ENCODE peak calls at places on chromosome 21, in seven cellular contexts. A, F, E, B, L, X and P are unnamed samples.

GRCh38 chr21:19529031-19529430 is 1125.4 kb upstream of the TMPRSS15 start:
- DNase-seq in A (no peak), F (no peak), E (no peak), B (no peak), L (no peak), X (no peak), P (no peak)

GRCh38 chr21:34580181-34580700 is 34.7 kb downstream of the RCAN1 start:
- DNase-seq in A (no peak), F (no peak), E (no peak), B (peak; percentile 48), L (no peak), X (no peak), P (no peak)

GRCh38 chr21:20311388-20311787 is 686.8 kb upstream of the NCAM2 start:
- DNase-seq in A (no peak), F (no peak), E (no peak), B (no peak), L (no peak), X (no peak), P (no peak)

GRCh38 chr21:35016071-35016470 is 33.0 kb downstream of the RUNX1 start:
- DNase-seq in A (no peak), F (no peak), E (no peak), B (no peak), L (no peak), X (no peak), P (no peak)

GRCh38 chr21:28641731-28642130 is 350.9 kb downstream of the LTN1 start:
- DNase-seq in A (no peak), F (no peak), E (no peak), B (no peak), L (no peak), X (no peak), P (no peak)

GRCh38 chr21:34908424-34909055 is 140.6 kb downstream of the RUNX1 start:
- DNase-seq in A (no peak), F (no peak), E (no peak), B (peak; percentile 68), L (no peak), X (no peak), P (no peak)

GRCh38 chr21:10272216-10272615 is 249.2 kb upstream of the TPTE start:
- DNase-seq in A (no peak), F (no peak), E (no peak), B (no peak), L (no peak), X (peak; percentile 22), P (no peak)

GRCh38 chr21:44867999-44868700 is 5.3 kb downstream of the PTTG1IP start:
- DNase-seq in A (no peak), F (no peak), E (peak; percentile 40), B (no peak), L (no peak), X (no peak), P (no peak)

GRCh38 chr21:29304577-29304976 is 5.9 kb downstream of the BACH1 start:
- DNase-seq in A (no peak), F (peak; percentile 25), E (no peak), B (no peak), L (peak; percentile 21), X (no peak), P (no peak)

GRCh38 chr21:46660505-46660904 is 25.0 kb downstream of the PRMT2 start:
- DNase-seq in A (no peak), F (no peak), E (no peak), B (no peak), L (no peak), X (no peak), P (no peak)

GRCh38 chr21:29091032-29091431 is 17.6 kb upstream of the CCT8 start:
- DNase-seq in A (no peak), F (peak; percentile 83), E (no peak), B (peak; percentile 84), L (peak; percentile 76), X (no peak), P (no peak)

GRCh38 chr21:8991088-8991907 is 1530.1 kb upstream of the TPTE start:
- DNase-seq in A (no peak), F (peak; percentile 59), E (no peak), B (no peak), L (peak; percentile 49), X (no peak), P (no peak)

GRCh38 chr21:15761508-15762100 is 31.8 kb downstream of the USP25 start:
- DNase-seq in A (no peak), F (no peak), E (no peak), B (no peak), L (no peak), X (no peak), P (no peak)

GRCh38 chr21:30206551-30207251 is 9.2 kb downstream of the CLDN8 start:
- DNase-seq in A (no peak), F (peak; percentile 10), E (no peak), B (peak; percentile 3), L (peak; percentile 3), X (no peak), P (no peak)

GRCh38 chr21:16792155-16792554 is 720.7 kb upstream of the CXADR start:
- DNase-seq in A (no peak), F (no peak), E (no peak), B (peak; percentile 39), L (no peak), X (no peak), P (no peak)

GRCh38 chr21:44557491-44558328 is 885 bp downstream of the KRTAP10-3 start:
- DNase-seq in A (no peak), F (no peak), E (peak; percentile 52), B (no peak), L (no peak), X (no peak), P (peak; percentile 10)

GRCh38 chr21:27953328-27954045 is 986.6 kb upstream of the ADAMTS5 start:
- DNase-seq in A (no peak), F (peak; percentile 74), E (no peak), B (peak; percentile 3), L (peak; percentile 65), X (no peak), P (no peak)

GRCh38 chr21:45255381-45256020 is 32.2 kb downstream of the POFUT2 start:
- DNase-seq in A (peak; percentile 76), F (no peak), E (no peak), B (no peak), L (no peak), X (no peak), P (no peak)

GRCh38 chr21:42107177-42107880 is 36.2 kb downstream of the UMODL1 start:
- DNase-seq in A (no peak), F (no peak), E (no peak), B (no peak), L (no peak), X (no peak), P (no peak)

GRCh38 chr21:42108941-42109340 is 37.8 kb downstream of the UMODL1 start:
- DNase-seq in A (no peak), F (no peak), E (no peak), B (peak; percentile 27), L (no peak), X (no peak), P (no peak)

GRCh38 chr21:42109473-42109872 is 38.4 kb downstream of the UMODL1 start:
- DNase-seq in A (no peak), F (no peak), E (no peak), B (no peak), L (no peak), X (no peak), P (no peak)

GRCh38 chr21:42108554-42108885 is 37.4 kb downstream of the UMODL1 start:
- DNase-seq in A (no peak), F (no peak), E (no peak), B (no peak), L (no peak), X (no peak), P (no peak)

DNA sequence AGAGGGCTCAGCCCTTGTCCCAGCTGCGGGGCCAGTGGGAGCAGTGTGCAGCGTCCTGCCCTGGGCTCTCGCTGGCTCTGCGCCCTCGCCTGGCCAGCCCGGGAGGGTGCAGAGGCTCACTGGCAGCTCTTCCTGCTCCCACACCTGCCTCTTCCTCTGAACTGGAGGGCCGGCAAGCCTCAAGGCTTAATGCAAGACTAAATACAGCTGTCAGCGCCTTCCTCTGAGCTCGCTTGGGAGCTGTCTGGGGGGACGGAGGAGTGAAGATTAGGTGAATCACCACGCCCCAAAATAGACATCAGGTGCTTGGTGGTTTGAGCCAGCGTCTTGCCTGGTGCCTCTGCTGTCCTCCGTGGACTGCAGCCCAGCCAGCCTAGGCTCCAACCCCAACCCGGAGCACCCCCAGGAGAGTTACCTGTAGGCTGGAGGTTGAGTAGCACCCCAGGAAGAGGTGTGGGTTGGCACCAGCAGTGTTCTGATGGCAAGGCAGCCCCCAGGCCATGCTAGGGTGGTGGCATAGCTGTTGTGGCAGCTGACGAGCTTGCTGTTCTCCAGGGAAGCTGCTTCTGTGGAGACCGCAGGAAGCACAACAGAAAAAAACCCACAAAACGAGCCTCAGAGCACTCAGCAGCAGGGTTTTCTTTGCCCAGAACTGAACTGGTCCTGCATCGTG is 36.9 kb downstream of the UMODL1 start:
- DNase-seq in A (peak; percentile 98), F (peak; percentile 48), E (peak; percentile 88), B (peak; percentile 43), L (peak; percentile 25), X (peak; percentile 61), P (no peak)
- TF ChIP-seq CTCF in A (peak; percentile 89), F (peak; percentile 78), E (peak; percentile 80), B (peak; percentile 73), L (peak; percentile 21), X (peak; percentile 69), P (no peak)

DNA sequence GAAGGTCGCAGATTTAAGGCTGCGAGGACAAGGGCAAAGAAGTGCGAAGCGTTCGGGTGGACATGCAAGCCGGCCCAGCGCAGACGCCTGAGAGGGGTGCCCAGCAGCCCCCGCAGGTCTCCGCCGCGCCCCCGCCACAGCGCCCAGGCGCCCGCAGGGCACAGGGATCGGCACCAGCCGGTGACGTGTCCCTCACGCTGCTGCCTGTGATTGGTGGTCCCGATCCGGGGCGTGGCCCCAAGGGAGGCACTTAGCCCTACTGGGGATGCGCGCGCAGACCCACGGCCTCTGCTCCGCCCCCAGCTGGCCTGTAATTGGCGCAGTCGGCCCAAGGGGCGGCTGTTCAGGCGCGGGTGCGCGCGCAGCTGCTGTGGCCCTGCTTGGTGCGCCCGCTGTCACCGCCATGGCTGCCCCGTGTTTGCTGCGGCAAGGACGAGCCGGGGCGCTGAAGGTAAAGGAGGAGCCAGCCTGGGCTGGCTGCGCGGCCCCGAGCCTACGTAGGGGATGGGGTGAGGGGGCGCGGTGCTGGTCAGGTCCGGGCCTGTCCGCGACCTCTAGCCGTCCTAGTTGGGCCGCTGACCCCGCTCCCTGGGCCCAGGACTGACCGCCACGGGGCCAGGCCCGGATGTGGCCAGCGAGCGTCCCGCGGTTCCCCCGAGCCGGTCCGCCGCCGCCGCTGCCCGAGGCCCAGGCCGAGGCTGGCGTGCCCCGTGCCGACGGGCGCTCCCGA is at the start of gene NDUFV3:
- DNase-seq in A (peak; percentile 100), F (peak; percentile 94), E (peak; percentile 100), B (peak; percentile 97), L (peak; percentile 88), X (peak; percentile 100), P (peak; percentile 99)
- TF ChIP-seq CTCF in A (no peak), F (no peak), E (peak; percentile 15), B (no peak), L (no peak), X (no peak), P (no peak)

DNA sequence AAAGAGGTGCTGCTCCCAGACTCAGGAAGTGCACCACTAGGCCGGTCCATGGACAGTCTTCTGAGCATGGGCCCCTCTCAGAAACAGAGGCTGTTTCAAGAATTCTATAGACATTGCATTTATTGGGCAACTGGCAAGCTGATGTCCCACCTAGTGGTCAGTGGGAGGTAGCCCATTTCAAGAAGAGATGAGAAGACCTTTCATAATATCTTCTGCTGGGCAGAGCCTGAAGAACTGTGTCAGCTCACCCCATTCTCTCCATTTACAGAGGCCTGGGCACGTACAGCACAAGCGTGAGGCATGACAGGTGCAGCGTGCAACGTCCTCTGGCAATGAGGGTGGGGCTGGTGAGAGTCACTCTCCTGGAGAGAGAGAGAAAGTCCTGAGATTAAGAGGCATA is 216.0 kb downstream of the DYRK1A start:
- DNase-seq in A (peak; percentile 29), F (peak; percentile 54), E (no peak), B (peak; percentile 52), L (peak; percentile 33), X (no peak), P (no peak)
- TF ChIP-seq CTCF in A (peak; percentile 60), F (peak; percentile 86), E (peak; percentile 47), B (peak; percentile 67), L (peak; percentile 55), X (peak; percentile 57), P (peak; percentile 31)

GRCh38 chr21:33101300-33102005 is 31.5 kb downstream of the OLIG1 start:
- DNase-seq in A (no peak), F (no peak), E (no peak), B (no peak), L (no peak), X (no peak), P (no peak)
- TF ChIP-seq CTCF in A (no peak), F (no peak), E (no peak), B (no peak), L (no peak), X (no peak), P (no peak)